ENCODE peak calls at places on chromosomes 4 and X, in six cellular contexts. E is ecto neural progenitor cell, T is Caki2, S is MG63, U is breast epithelium, A is progenitor cell of endocrine pancreas. K is an unnamed sample.

GRCh38 chr4:96009720-96010119 is 169.8 kb downstream of the PDHA2 start:
- DNase-seq in A (no peak), U (no peak), S (no peak), E (no peak), T (no peak), K (no peak)

GRCh38 chrX:22999696-23000223 is at the start of gene DDX53:
- DNase-seq in S (no peak), U (no peak), E (no peak), T (no peak), A (no peak), K (no peak)

GRCh38 chr4:48778431-48779094 is 1.5 kb downstream of the FRYL start:
- DNase-seq in U (no peak), A (no peak), E (no peak), S (no peak), T (peak), K (no peak)

GRCh38 chrX:104902070-104902469 is 318.4 kb downstream of the TEX13A start:
- DNase-seq in T (no peak), E (no peak), S (no peak), A (no peak), U (no peak), K (no peak)

GRCh38 chr4:20368926-20369325 is 117.2 kb downstream of the SLIT2 start:
- DNase-seq in T (no peak), S (no peak), E (no peak), U (no peak), A (no peak), K (no peak)

GRCh38 chr4:3753711-3754412 is 12.3 kb upstream of the ADRA2C start:
- DNase-seq in U (no peak), T (no peak), S (no peak), A (no peak), E (no peak), K (no peak)

GRCh38 chr4:139666735-139667266 is 1.2 kb downstream of the MGST2 start:
- DNase-seq in T (peak), A (no peak), S (peak), U (peak), E (no peak), K (peak)

GRCh38 chr4:116320859-116321258 is 764.5 kb downstream of the TRAM1L1 start:
- DNase-seq in U (no peak), A (no peak), T (no peak), E (no peak), S (no peak), K (no peak)

GRCh38 chrX:24498181-24498580 is 33.1 kb downstream of the PDK3 start:
- DNase-seq in U (no peak), T (peak), S (no peak), E (peak), A (no peak), K (peak)

GRCh38 chr4:76238236-76238635 is 13.3 kb upstream of the FAM47E start:
- DNase-seq in A (no peak), E (no peak), T (no peak), S (no peak), U (no peak), K (no peak)

GRCh38 chrX:150546711-150547153 is 21.7 kb upstream of the MTM1 start:
- DNase-seq in A (no peak), U (no peak), T (no peak), S (peak), E (no peak), K (no peak)

GRCh38 chr4:33072340-33073089 is 2352.3 kb downstream of the PCDH7 start:
- DNase-seq in S (no peak), T (no peak), A (no peak), E (no peak), U (no peak), K (no peak)

GRCh38 chr4:73868206-73869129 is 725 bp upstream of the CXCL1 start:
- DNase-seq in A (no peak), S (no peak), E (no peak), T (no peak), U (no peak), K (peak)

GRCh38 chr4:4866833-4867744 is 7.6 kb downstream of the MSX1 start:
- DNase-seq in T (no peak), U (no peak), S (no peak), E (peak), A (no peak), K (peak)

GRCh38 chrX:27966955-27967354 is 14.3 kb downstream of the DCAF8L1 start:
- DNase-seq in A (no peak), U (no peak), T (no peak), S (peak), E (no peak), K (no peak)

GRCh38 chr4:16278178-16278577 is 51.9 kb upstream of the TAPT1 start:
- DNase-seq in U (no peak), T (no peak), E (no peak), A (no peak), S (no peak), K (no peak)

GRCh38 chrX:134570899-134571298 is 87.4 kb downstream of the PLAC1 start:
- DNase-seq in A (no peak), S (no peak), U (no peak), E (no peak), T (no peak), K (no peak)

GRCh38 chr4:82744284-82744963 is 54.2 kb downstream of the SCD5 start:
- DNase-seq in U (no peak), T (no peak), E (no peak), A (no peak), S (no peak), K (peak)

GRCh38 chr4:176238819-176239218 is 30.2 kb downstream of the ASB5 start:
- DNase-seq in T (no peak), A (no peak), E (no peak), U (no peak), S (no peak), K (no peak)

GRCh38 chrX:46630141-46630540 is 56.6 kb downstream of the CHST7 start:
- DNase-seq in E (no peak), U (no peak), A (no peak), T (no peak), S (no peak), K (no peak)

GRCh38 chr4:128322311-128322710 is 34.7 kb upstream of the PGRMC2 start:
- DNase-seq in S (no peak), U (no peak), T (peak), A (no peak), E (no peak), K (no peak)

GRCh38 chr4:71932941-71933340 is 98.9 kb upstream of the NPFFR2 start:
- DNase-seq in S (no peak), A (no peak), U (no peak), E (no peak), T (no peak), K (no peak)

GRCh38 chr4:170589597-170590191 is 499.9 kb upstream of the AADAT start:
- DNase-seq in E (no peak), U (no peak), S (no peak), A (no peak), T (peak), K (no peak)

GRCh38 chr4:73661646-73662119 is 41.4 kb upstream of the RASSF6 start:
- DNase-seq in U (no peak), A (no peak), S (peak), T (peak), E (no peak), K (no peak)

GRCh38 chr4:127140306-127140705 is 492.5 kb upstream of the INTU start:
- DNase-seq in A (no peak), E (no peak), S (no peak), T (no peak), U (no peak), K (no peak)

GRCh38 chr4:25879091-25879584 is 16.4 kb upstream of the SEL1L3 start:
- DNase-seq in S (no peak), E (no peak), A (no peak), U (no peak), T (no peak), K (no peak)

GRCh38 chrX:108590496-108590895 is 145.9 kb downstream of the IRS4 start:
- DNase-seq in U (no peak), E (no peak), S (no peak), A (no peak), T (no peak), K (no peak)

K was measured in islet precursor cell.